ENCODE peak calls at places on chromosomes 2 and 18, in nine cellular contexts. E is A549, M is ovary, B is sigmoid colon, A is H1, Z is stomach, G is GM12878, F is tibial nerve, Q is transverse colon. X is an unnamed sample.

GRCh38 chr2:165911231-165911630 is 42.3 kb downstream of the TTC21B start:
- DNase-seq in E (no peak), M (no peak), B (no peak), A (no peak), Z (no peak), G (no peak), F (no peak), Q (no peak), X (no peak)

GRCh38 chr2:217903859-217904613 is 98.8 kb downstream of the TNS1 start:
- DNase-seq in E (no peak), M (peak), B (peak), A (no peak), Z (peak), G (no peak), F (peak), Q (peak), X (no peak)

GRCh38 chr2:101106453-101107181 is 44.6 kb downstream of the TBC1D8 start:
- DNase-seq in E (no peak), M (no peak), B (no peak), A (no peak), Z (peak), G (no peak), F (no peak), Q (no peak), X (no peak)

GRCh38 chr2:154425999-154426398 is 272.5 kb upstream of the KCNJ3 start:
- DNase-seq in E (no peak), M (no peak), B (no peak), A (no peak), Z (peak), G (no peak), F (no peak), Q (no peak), X (no peak)

GRCh38 chr18:12061685-12062084 is 32.0 kb upstream of the ANKRD62 start:
- DNase-seq in E (no peak), M (no peak), B (no peak), A (no peak), Z (no peak), G (no peak), F (no peak), Q (no peak), X (no peak)

GRCh38 chr2:238939074-238939473 is 91.2 kb downstream of the TWIST2 start:
- DNase-seq in E (no peak), M (peak), B (peak), A (no peak), Z (no peak), G (no peak), F (peak), Q (peak), X (no peak)

GRCh38 chr18:55385770-55386169 is 202.2 kb downstream of the TCF4 start:
- DNase-seq in E (no peak), M (no peak), B (no peak), A (no peak), Z (no peak), G (no peak), F (no peak), Q (no peak), X (no peak)

GRCh38 chr2:1512321-1513289 is 99.3 kb downstream of the TPO start:
- DNase-seq in E (no peak), M (no peak), B (peak), A (no peak), Z (no peak), G (no peak), F (no peak), Q (no peak), X (no peak)

GRCh38 chr2:169452080-169452479 is 27.2 kb upstream of the BBS5 start:
- DNase-seq in E (peak), M (no peak), B (no peak), A (no peak), Z (no peak), G (no peak), F (no peak), Q (no peak), X (no peak)

GRCh38 chr2:24313744-24314632 is 46.3 kb downstream of the ITSN2 start:
- DNase-seq in E (no peak), M (no peak), B (no peak), A (no peak), Z (no peak), G (no peak), F (no peak), Q (no peak), X (no peak)

GRCh38 chr2:20509766-20510490 is 63.1 kb downstream of the RHOB start:
- DNase-seq in E (no peak), M (peak), B (peak), A (peak), Z (peak), G (no peak), F (no peak), Q (peak), X (no peak)

GRCh38 chr2:196592912-196593881 is 46.3 kb upstream of the CCDC150 start:
- DNase-seq in E (peak), M (peak), B (no peak), A (peak), Z (no peak), G (no peak), F (no peak), Q (no peak), X (no peak)

GRCh38 chr2:150023044-150023443 is 435.5 kb upstream of the MMADHC start:
- DNase-seq in E (no peak), M (no peak), B (no peak), A (no peak), Z (no peak), G (no peak), F (no peak), Q (no peak), X (no peak)

GRCh38 chr2:132969371-132969985 is 299.5 kb upstream of the LYPD1 start:
- DNase-seq in E (no peak), M (no peak), B (no peak), A (no peak), Z (no peak), G (no peak), F (no peak), Q (no peak), X (no peak)

GRCh38 chr2:133362061-133362476 is 206.2 kb downstream of the NCKAP5 start:
- DNase-seq in E (peak), M (no peak), B (no peak), A (no peak), Z (no peak), G (no peak), F (no peak), Q (no peak), X (no peak)

GRCh38 chr2:23269747-23270146 is 115.2 kb upstream of the KLHL29 start:
- DNase-seq in E (no peak), M (no peak), B (no peak), A (no peak), Z (no peak), G (no peak), F (no peak), Q (no peak), X (no peak)

GRCh38 chr18:29711931-29712330 is 1330.6 kb downstream of the DSC3 start:
- DNase-seq in E (no peak), M (no peak), B (no peak), A (peak), Z (no peak), G (no peak), F (no peak), Q (no peak), X (no peak)

GRCh38 chr18:48743046-48743445 is 204.2 kb downstream of the CTIF start:
- DNase-seq in E (no peak), M (peak), B (peak), A (no peak), Z (no peak), G (no peak), F (peak), Q (no peak), X (no peak)

GRCh38 chr2:233832414-233832813 is 21.9 kb downstream of the HJURP start:
- DNase-seq in E (no peak), M (no peak), B (peak), A (no peak), Z (no peak), G (no peak), F (no peak), Q (no peak), X (no peak)

GRCh38 chr2:221104391-221104811 is 467.7 kb downstream of the EPHA4 start:
- DNase-seq in E (no peak), M (peak), B (no peak), A (peak), Z (peak), G (no peak), F (peak), Q (no peak), X (no peak)

GRCh38 chr2:235812185-235812670 is 318.4 kb downstream of the AGAP1 start:
- DNase-seq in E (no peak), M (no peak), B (no peak), A (no peak), Z (no peak), G (no peak), F (no peak), Q (no peak), X (no peak)

GRCh38 chr18:31592520-31593157 is 962 bp downstream of the TTR start:
- DNase-seq in E (no peak), M (no peak), B (no peak), A (no peak), Z (no peak), G (no peak), F (no peak), Q (no peak), X (no peak)

GRCh38 chr2:185006481-185006880 is 408.2 kb downstream of the ZNF804A start:
- DNase-seq in E (no peak), M (no peak), B (no peak), A (peak), Z (no peak), G (no peak), F (no peak), Q (no peak), X (no peak)
- TF ChIP-seq POLR2A in E (no peak), M (no peak), B (no peak), A (no peak), Z (no peak), G (no peak), F (no peak), Q (no peak), X (no peak)

GRCh38 chr2:207337234-207338219 is 171.8 kb upstream of the KLF7 start:
- DNase-seq in E (peak), M (no peak), B (no peak), A (no peak), Z (no peak), G (no peak), F (no peak), Q (no peak), X (no peak)

GRCh38 chr2:207333599-207334308 is 168.0 kb upstream of the KLF7 start:
- DNase-seq in E (no peak), M (no peak), B (no peak), A (no peak), Z (no peak), G (no peak), F (no peak), Q (no peak), X (no peak)

GRCh38 chr2:207334309-207334630 is 168.5 kb upstream of the KLF7 start:
- DNase-seq in E (no peak), M (no peak), B (no peak), A (no peak), Z (no peak), G (no peak), F (no peak), Q (no peak), X (no peak)

GRCh38 chr2:207332473-207333212 is 166.9 kb upstream of the KLF7 start:
- DNase-seq in E (no peak), M (no peak), B (no peak), A (no peak), Z (no peak), G (no peak), F (no peak), Q (no peak), X (no peak)

DNA sequence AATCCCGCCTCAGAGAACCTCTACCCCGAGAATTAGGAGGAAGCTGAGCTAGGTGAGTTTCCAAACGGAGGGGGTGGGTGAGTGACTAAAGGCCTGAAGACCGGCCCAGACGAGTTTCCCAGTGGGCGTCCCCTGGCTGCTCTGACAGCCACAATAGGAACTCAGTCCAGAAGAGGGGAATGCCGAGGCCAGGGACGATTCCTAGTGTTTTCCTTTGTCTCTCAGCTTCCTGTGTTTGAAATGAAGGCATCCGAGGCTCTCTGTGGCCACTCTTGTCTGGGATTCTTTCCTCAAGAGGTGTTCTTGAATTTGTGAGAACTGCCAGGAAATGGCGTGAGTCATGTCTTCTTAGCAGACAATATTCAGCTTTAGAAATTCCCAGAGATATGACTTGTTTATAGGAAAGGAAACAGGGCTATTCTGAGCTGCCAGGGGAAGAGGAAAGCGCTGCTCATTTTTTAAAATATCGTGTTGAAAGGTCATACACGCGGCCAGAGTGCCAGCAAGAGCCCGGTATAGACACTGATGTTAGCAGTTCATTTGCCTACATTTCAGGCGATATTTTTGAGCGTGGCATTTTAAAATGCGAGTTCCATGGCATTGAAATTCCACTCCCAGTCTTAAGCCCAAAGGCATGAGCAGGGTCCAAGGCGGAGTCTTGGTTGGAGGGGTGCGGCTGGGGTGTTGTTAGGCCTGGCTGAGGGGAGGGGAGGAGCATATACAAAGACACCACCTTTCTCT is 169.1 kb upstream of the KLF7 start:
- DNase-seq in E (peak), M (peak), B (peak), A (peak), Z (peak), G (no peak), F (peak), Q (peak), X (no peak)
- TF ChIP-seq EP300 in E (no peak), M (peak), B (peak), A (peak), Z (peak), G (no peak), F (peak), Q (peak), X (peak)

DNA sequence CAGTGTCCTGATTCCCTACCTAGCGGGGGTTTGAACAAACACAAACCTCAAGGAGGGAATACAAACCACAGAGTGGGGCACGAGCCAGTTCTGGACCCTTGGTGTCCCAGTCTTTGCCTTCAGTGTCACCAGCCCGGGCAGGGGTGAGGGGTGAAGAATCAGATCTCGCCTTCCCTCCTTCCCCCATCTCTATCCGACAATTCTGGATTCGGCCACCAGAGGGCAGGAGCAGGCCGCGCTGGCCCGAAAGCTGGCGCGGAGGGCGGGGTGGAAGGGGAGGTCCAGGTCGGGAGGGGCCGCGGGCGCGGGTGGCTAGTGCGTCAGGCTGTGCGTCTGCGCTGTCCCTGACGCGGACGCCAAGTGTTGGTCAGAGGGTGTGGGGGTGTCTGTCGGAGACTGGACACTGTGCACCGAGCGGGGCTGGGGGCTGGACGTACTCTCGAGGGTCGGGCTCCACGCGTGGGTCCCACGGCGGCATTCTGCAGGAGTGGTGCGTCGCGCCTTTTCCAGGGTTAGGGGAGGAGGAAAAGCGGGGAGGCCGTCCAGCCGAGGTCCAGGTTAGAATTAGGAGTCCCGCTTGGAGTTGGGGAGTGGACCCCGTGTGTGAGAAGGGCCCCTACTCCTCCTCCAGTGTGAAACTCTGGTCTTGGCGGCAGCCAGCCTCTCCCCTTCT is 2.9 kb upstream of the CRYBA2 start:
- DNase-seq in E (peak), M (peak), B (peak), A (peak), Z (peak), G (no peak), F (peak), Q (peak), X (no peak)
- TF ChIP-seq POLR2A in E (peak), M (no peak), B (peak), A (no peak), Z (peak), G (no peak), F (no peak), Q (peak), X (no peak)

GRCh38 chr2:38626326-38627031 is 23.8 kb upstream of the HNRNPLL start:
- DNase-seq in E (no peak), M (no peak), B (no peak), A (no peak), Z (no peak), G (no peak), F (no peak), Q (no peak), X (no peak)
- TF ChIP-seq EP300 in E (no peak), M (no peak), B (no peak), A (no peak), Z (no peak), G (no peak), F (no peak), Q (no peak), X (no peak)

GRCh38 chr2:181468313-181468712 is 11.1 kb downstream of the ITGA4 start:
- DNase-seq in E (no peak), M (no peak), B (no peak), A (no peak), Z (no peak), G (no peak), F (no peak), Q (no peak), X (no peak)

GRCh38 chr2:181463573-181463972 is 6.4 kb downstream of the ITGA4 start:
- DNase-seq in E (no peak), M (no peak), B (no peak), A (no peak), Z (no peak), G (no peak), F (no peak), Q (no peak), X (no peak)

GRCh38 chr2:181466661-181467576 is 9.7 kb downstream of the ITGA4 start:
- DNase-seq in E (no peak), M (peak), B (peak), A (peak), Z (peak), G (no peak), F (peak), Q (peak), X (no peak)

GRCh38 chr2:181468857-181469256 is 11.7 kb downstream of the ITGA4 start:
- DNase-seq in E (no peak), M (no peak), B (no peak), A (no peak), Z (no peak), G (no peak), F (no peak), Q (no peak), X (no peak)

GRCh38 chr2:181465686-181466375 is 8.6 kb downstream of the ITGA4 start:
- DNase-seq in E (no peak), M (no peak), B (no peak), A (no peak), Z (no peak), G (no peak), F (no peak), Q (no peak), X (no peak)
- TF ChIP-seq POLR2A in E (no peak), M (no peak), B (no peak), A (no peak), Z (no peak), G (no peak), F (no peak), Q (no peak), X (no peak)

GRCh38 chr18:46098616-46098933 is 479 bp upstream of the ATP5F1A start:
- DNase-seq in E (no peak), M (no peak), B (no peak), A (peak), Z (no peak), G (no peak), F (no peak), Q (no peak), X (no peak)
- TF ChIP-seq EP300 in E (no peak), M (no peak), B (no peak), A (no peak), Z (no peak), G (no peak), F (no peak), Q (no peak), X (no peak)

GRCh38 chr2:25614711-25615110 is 58.7 kb downstream of the DTNB start:
- DNase-seq in E (no peak), M (no peak), B (no peak), A (no peak), Z (no peak), G (no peak), F (no peak), Q (no peak), X (no peak)

GRCh38 chr2:25618676-25619075 is 54.7 kb downstream of the DTNB start:
- DNase-seq in E (peak), M (no peak), B (no peak), A (no peak), Z (no peak), G (no peak), F (no peak), Q (no peak), X (no peak)

GRCh38 chr2:25617948-25618646 is 55.3 kb downstream of the DTNB start:
- DNase-seq in E (no peak), M (no peak), B (no peak), A (no peak), Z (no peak), G (no peak), F (no peak), Q (no peak), X (no peak)

GRCh38 chr2:25615920-25616319 is 57.5 kb downstream of the DTNB start:
- DNase-seq in E (no peak), M (no peak), B (no peak), A (no peak), Z (no peak), G (no peak), F (no peak), Q (no peak), X (no peak)

DNA sequence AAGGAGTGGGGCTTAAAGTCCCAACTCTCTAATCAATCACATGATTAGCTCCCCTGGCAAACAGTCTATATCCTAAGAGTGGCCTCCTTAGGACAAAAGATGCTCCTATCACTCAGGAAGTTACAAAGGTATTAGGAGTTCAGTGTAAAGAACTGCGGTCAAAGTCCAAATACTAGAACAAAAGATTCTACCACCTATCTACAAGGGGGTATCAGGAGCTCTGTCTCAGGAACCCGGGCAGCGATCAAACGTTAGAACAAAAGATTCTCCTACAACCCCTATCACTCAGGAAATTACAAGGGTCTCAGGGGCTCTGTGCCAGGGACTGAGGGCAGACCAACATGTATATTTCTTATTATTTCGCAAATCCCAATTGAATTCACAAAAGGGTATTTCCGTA is 58.0 kb downstream of the DTNB start:
- DNase-seq in E (no peak), M (no peak), B (no peak), A (no peak), Z (no peak), G (no peak), F (no peak), Q (no peak), X (no peak)
- TF ChIP-seq POLR2A in E (no peak), M (no peak), B (no peak), A (no peak), Z (no peak), G (no peak), F (no peak), Q (no peak), X (no peak)

DNA sequence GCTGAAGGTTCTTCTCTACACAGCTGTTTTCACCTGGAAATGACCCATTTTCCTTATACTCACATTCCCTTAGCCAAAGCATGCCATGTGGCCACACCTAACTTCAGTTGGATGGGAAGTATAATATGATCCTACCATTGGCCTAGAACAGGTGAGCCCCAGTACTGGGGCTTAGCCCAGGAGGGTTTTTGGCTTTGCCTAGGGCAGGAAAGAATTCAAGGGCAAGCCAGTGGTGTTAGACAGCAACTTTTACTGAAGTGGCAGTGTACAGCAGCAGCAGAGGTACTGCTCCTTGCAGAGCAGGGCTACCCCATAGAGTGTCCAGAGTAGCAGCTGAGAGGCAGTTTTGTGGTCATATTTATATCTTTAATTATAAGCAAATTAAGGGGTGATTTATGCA is 109.2 kb upstream of the DTNA start:
- DNase-seq in E (no peak), M (no peak), B (no peak), A (no peak), Z (no peak), G (no peak), F (no peak), Q (no peak), X (no peak)
- TF ChIP-seq EP300 in E (no peak), M (no peak), B (no peak), A (no peak), Z (no peak), G (no peak), F (no peak), Q (no peak), X (no peak)

X was measured in esophagus muscularis mucosa.